ENCODE peak calls at places on chromosomes 1 and 21, in five cellular contexts. One of them, this sample, is unnamed.

GRCh38 chr21:23950344-23950743 is 1656.9 kb downstream of the MRPL39 start:
- DNase-seq in neuronal stem cell: no peak
- DNase-seq in trophoblast cell: no peak
- DNase-seq in H1: no peak
- DNase-seq in H9: no peak
- DNase-seq in this sample: no peak

GRCh38 chr1:46580140-46580903 is 23.7 kb downstream of the MKNK1 start:
- DNase-seq in trophoblast cell: no peak
- DNase-seq in H9: no peak
- DNase-seq in neuronal stem cell: no peak
- DNase-seq in H1: no peak
- DNase-seq in this sample: no peak

GRCh38 chr21:44872266-44872567 is 1.3 kb downstream of the PTTG1IP start:
- DNase-seq in H1: no peak
- DNase-seq in trophoblast cell: no peak
- DNase-seq in neuronal stem cell: no peak
- DNase-seq in H9: no peak
- DNase-seq in this sample: no peak

GRCh38 chr1:160125761-160126160 is 10.2 kb downstream of the ATP1A2 start:
- DNase-seq in H1: no peak
- DNase-seq in H9: no peak
- DNase-seq in neuronal stem cell: no peak
- DNase-seq in trophoblast cell: no peak
- DNase-seq in this sample: peak

GRCh38 chr1:41418868-41419583 is 57.8 kb downstream of the FOXO6 start:
- DNase-seq in trophoblast cell: peak
- DNase-seq in neuronal stem cell: no peak
- DNase-seq in H9: peak
- DNase-seq in H1: no peak
- DNase-seq in this sample: peak

GRCh38 chr1:192518700-192519099 is 56.9 kb upstream of the RGS1 start:
- DNase-seq in H1: no peak
- DNase-seq in trophoblast cell: no peak
- DNase-seq in H9: no peak
- DNase-seq in neuronal stem cell: no peak
- DNase-seq in this sample: no peak

GRCh38 chr1:186974774-186975181 is 146.0 kb downstream of the PLA2G4A start:
- DNase-seq in H9: no peak
- DNase-seq in trophoblast cell: no peak
- DNase-seq in H1: no peak
- DNase-seq in neuronal stem cell: no peak
- DNase-seq in this sample: peak

GRCh38 chr1:215767761-215768160 is 200.7 kb downstream of the KCTD3 start:
- DNase-seq in neuronal stem cell: no peak
- DNase-seq in H1: no peak
- DNase-seq in trophoblast cell: no peak
- DNase-seq in H9: no peak
- DNase-seq in this sample: no peak

GRCh38 chr1:31694069-31694909 is 9.5 kb downstream of the COL16A1 start:
- DNase-seq in H9: no peak
- DNase-seq in trophoblast cell: no peak
- DNase-seq in H1: no peak
- DNase-seq in neuronal stem cell: no peak
- DNase-seq in this sample: no peak

GRCh38 chr21:39182484-39183271 is 573 bp downstream of the PSMG1 start:
- DNase-seq in neuronal stem cell: no peak
- DNase-seq in H9: no peak
- DNase-seq in trophoblast cell: peak
- DNase-seq in H1: no peak
- DNase-seq in this sample: peak

GRCh38 chr1:114156538-114157274 is 3.0 kb upstream of the SYT6 start:
- DNase-seq in H1: no peak
- DNase-seq in H9: no peak
- DNase-seq in neuronal stem cell: no peak
- DNase-seq in trophoblast cell: no peak
- DNase-seq in this sample: no peak

GRCh38 chr1:12316331-12316730 is 86.5 kb downstream of the VPS13D start:
- DNase-seq in neuronal stem cell: no peak
- DNase-seq in H1: no peak
- DNase-seq in trophoblast cell: no peak
- DNase-seq in H9: no peak
- DNase-seq in this sample: no peak

GRCh38 chr21:32073593-32073992 is 200.8 kb downstream of the HUNK start:
- DNase-seq in H9: no peak
- DNase-seq in H1: no peak
- DNase-seq in trophoblast cell: no peak
- DNase-seq in neuronal stem cell: no peak
- DNase-seq in this sample: no peak

GRCh38 chr1:29698033-29698432 is 461.7 kb downstream of the PTPRU start:
- DNase-seq in H9: peak
- DNase-seq in neuronal stem cell: peak
- DNase-seq in trophoblast cell: no peak
- DNase-seq in H1: peak
- DNase-seq in this sample: peak

GRCh38 chr1:196355206-196355786 is 252.9 kb downstream of the KCNT2 start:
- DNase-seq in H1: no peak
- DNase-seq in H9: no peak
- DNase-seq in neuronal stem cell: no peak
- DNase-seq in trophoblast cell: no peak
- DNase-seq in this sample: peak

GRCh38 chr1:13619909-13620308 is 36.3 kb downstream of the PDPN start:
- DNase-seq in neuronal stem cell: no peak
- DNase-seq in H1: no peak
- DNase-seq in trophoblast cell: peak
- DNase-seq in H9: no peak
- DNase-seq in this sample: peak

GRCh38 chr1:6622396-6623152 is 2.1 kb upstream of the THAP3 start:
- DNase-seq in trophoblast cell: peak
- DNase-seq in neuronal stem cell: no peak
- DNase-seq in H9: no peak
- DNase-seq in H1: no peak
- DNase-seq in this sample: no peak

GRCh38 chr21:35222541-35222941 is 173.4 kb upstream of the RUNX1 start:
- DNase-seq in neuronal stem cell: no peak
- DNase-seq in H1: no peak
- DNase-seq in trophoblast cell: no peak
- DNase-seq in H9: no peak
- DNase-seq in this sample: no peak

GRCh38 chr1:32782086-32782485 is 35.1 kb downstream of the YARS1 start:
- DNase-seq in H9: no peak
- DNase-seq in neuronal stem cell: no peak
- DNase-seq in trophoblast cell: no peak
- DNase-seq in H1: no peak
- DNase-seq in this sample: no peak

GRCh38 chr1:19708558-19708957 is 43.9 kb downstream of the HTR6 start:
- DNase-seq in H9: no peak
- DNase-seq in trophoblast cell: no peak
- DNase-seq in neuronal stem cell: no peak
- DNase-seq in H1: no peak
- DNase-seq in this sample: no peak

GRCh38 chr1:224201853-224202252 is 18.8 kb downstream of the DEGS1 start:
- DNase-seq in H1: no peak
- DNase-seq in H9: no peak
- DNase-seq in trophoblast cell: no peak
- DNase-seq in neuronal stem cell: no peak
- DNase-seq in this sample: no peak

GRCh38 chr1:111938536-111938935 is 50.9 kb downstream of the KCND3 start:
- DNase-seq in neuronal stem cell: no peak
- DNase-seq in H9: no peak
- DNase-seq in trophoblast cell: no peak
- DNase-seq in H1: no peak
- DNase-seq in this sample: no peak

GRCh38 chr1:40784141-40784770 is 669 bp downstream of the KCNQ4 start:
- DNase-seq in neuronal stem cell: peak
- DNase-seq in trophoblast cell: no peak
- DNase-seq in H9: no peak
- DNase-seq in H1: peak
- DNase-seq in this sample: no peak

GRCh38 chr1:46735708-46736324 is 16.9 kb upstream of the EFCAB14 start:
- DNase-seq in H9: peak
- DNase-seq in H1: peak
- DNase-seq in neuronal stem cell: peak
- DNase-seq in trophoblast cell: no peak
- DNase-seq in this sample: peak

GRCh38 chr1:59133997-59134396 is 162.9 kb upstream of the FGGY start:
- DNase-seq in H9: no peak
- DNase-seq in trophoblast cell: no peak
- DNase-seq in neuronal stem cell: no peak
- DNase-seq in H1: no peak
- DNase-seq in this sample: no peak

GRCh38 chr1:203465943-203466342 is 9.7 kb upstream of the PRELP start:
- DNase-seq in H1: no peak
- DNase-seq in neuronal stem cell: no peak
- DNase-seq in H9: no peak
- DNase-seq in trophoblast cell: no peak
- DNase-seq in this sample: no peak

GRCh38 chr1:25566186-25566729 is 22.9 kb downstream of the LDLRAP1 start:
- DNase-seq in H1: no peak
- DNase-seq in trophoblast cell: no peak
- DNase-seq in H9: no peak
- DNase-seq in neuronal stem cell: no peak
- DNase-seq in this sample: no peak
- H2BK5ac ChIP-seq in H1: no peak
- H2BK5ac ChIP-seq in trophoblast cell: no peak
- H2BK5ac ChIP-seq in H9: no peak
- H2BK5ac ChIP-seq in neuronal stem cell: no peak
- H2BK5ac ChIP-seq in this sample: no peak

GRCh38 chr1:231663211-231663792 is 36.7 kb downstream of the DISC1 start:
- DNase-seq in H1: no peak
- DNase-seq in H9: no peak
- DNase-seq in trophoblast cell: no peak
- DNase-seq in neuronal stem cell: no peak
- DNase-seq in this sample: peak

GRCh38 chr1:231667883-231668506 is 41.4 kb downstream of the DISC1 start:
- DNase-seq in H1: no peak
- DNase-seq in neuronal stem cell: no peak
- DNase-seq in H9: no peak
- DNase-seq in trophoblast cell: no peak
- DNase-seq in this sample: no peak

GRCh38 chr1:231666220-231666956 is 39.8 kb downstream of the DISC1 start:
- DNase-seq in neuronal stem cell: no peak
- DNase-seq in H9: no peak
- DNase-seq in trophoblast cell: no peak
- DNase-seq in H1: no peak
- DNase-seq in this sample: no peak

GRCh38 chr1:231666957-231667601 is 40.5 kb downstream of the DISC1 start:
- DNase-seq in neuronal stem cell: no peak
- DNase-seq in H1: no peak
- DNase-seq in H9: no peak
- DNase-seq in trophoblast cell: no peak
- DNase-seq in this sample: no peak

DNA sequence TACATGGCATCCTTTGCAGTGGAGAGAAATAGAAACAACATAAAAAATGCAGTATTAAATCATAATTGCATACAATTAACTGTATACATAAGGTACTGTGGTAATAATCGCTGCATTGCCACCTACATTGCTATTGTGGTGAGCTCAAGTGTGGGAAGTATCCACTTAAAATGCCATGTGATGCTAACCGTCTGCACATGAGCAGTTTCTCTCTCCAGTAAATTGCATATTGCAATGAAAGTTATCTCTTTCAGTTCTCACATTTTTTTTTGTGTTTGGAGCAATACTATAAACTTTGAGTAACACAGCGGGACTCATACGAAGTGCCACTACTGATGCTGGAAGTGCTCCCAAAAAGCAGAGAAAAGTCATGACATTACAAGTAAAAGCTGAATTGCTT is 38.5 kb downstream of the DISC1 start:
- DNase-seq in H1: no peak
- DNase-seq in neuronal stem cell: no peak
- DNase-seq in trophoblast cell: no peak
- DNase-seq in H9: no peak
- DNase-seq in this sample: peak
- H2BK12ac ChIP-seq in H1: no peak
- H2BK12ac ChIP-seq in neuronal stem cell: no peak
- H2BK12ac ChIP-seq in trophoblast cell: no peak
- H2BK12ac ChIP-seq in H9: no peak
- H2BK12ac ChIP-seq in this sample: no peak

GRCh38 chr1:212286437-212287131 is 1.4 kb downstream of the PPP2R5A start:
- DNase-seq in H9: no peak
- DNase-seq in H1: no peak
- DNase-seq in neuronal stem cell: no peak
- DNase-seq in trophoblast cell: no peak
- DNase-seq in this sample: peak
- H3K4me2 ChIP-seq in H9: peak
- H3K4me2 ChIP-seq in H1: peak
- H3K4me2 ChIP-seq in neuronal stem cell: peak
- H3K4me2 ChIP-seq in trophoblast cell: peak
- H3K4me2 ChIP-seq in this sample: peak

GRCh38 chr1:167720965-167721616 is 691 bp upstream of the MPZL1 start:
- DNase-seq in neuronal stem cell: peak
- DNase-seq in H1: no peak
- DNase-seq in trophoblast cell: no peak
- DNase-seq in H9: no peak
- DNase-seq in this sample: peak

GRCh38 chr1:167722870-167723251 is 1.1 kb downstream of the MPZL1 start:
- DNase-seq in neuronal stem cell: no peak
- DNase-seq in H9: no peak
- DNase-seq in H1: no peak
- DNase-seq in trophoblast cell: no peak
- DNase-seq in this sample: no peak

GRCh38 chr1:167723707-167724323 is 2.0 kb downstream of the MPZL1 start:
- DNase-seq in H9: no peak
- DNase-seq in neuronal stem cell: no peak
- DNase-seq in H1: no peak
- DNase-seq in trophoblast cell: no peak
- DNase-seq in this sample: no peak

GRCh38 chr1:167721617-167722151 is at the start of gene MPZL1:
- DNase-seq in H1: peak
- DNase-seq in neuronal stem cell: peak
- DNase-seq in H9: peak
- DNase-seq in trophoblast cell: peak
- DNase-seq in this sample: peak

DNA sequence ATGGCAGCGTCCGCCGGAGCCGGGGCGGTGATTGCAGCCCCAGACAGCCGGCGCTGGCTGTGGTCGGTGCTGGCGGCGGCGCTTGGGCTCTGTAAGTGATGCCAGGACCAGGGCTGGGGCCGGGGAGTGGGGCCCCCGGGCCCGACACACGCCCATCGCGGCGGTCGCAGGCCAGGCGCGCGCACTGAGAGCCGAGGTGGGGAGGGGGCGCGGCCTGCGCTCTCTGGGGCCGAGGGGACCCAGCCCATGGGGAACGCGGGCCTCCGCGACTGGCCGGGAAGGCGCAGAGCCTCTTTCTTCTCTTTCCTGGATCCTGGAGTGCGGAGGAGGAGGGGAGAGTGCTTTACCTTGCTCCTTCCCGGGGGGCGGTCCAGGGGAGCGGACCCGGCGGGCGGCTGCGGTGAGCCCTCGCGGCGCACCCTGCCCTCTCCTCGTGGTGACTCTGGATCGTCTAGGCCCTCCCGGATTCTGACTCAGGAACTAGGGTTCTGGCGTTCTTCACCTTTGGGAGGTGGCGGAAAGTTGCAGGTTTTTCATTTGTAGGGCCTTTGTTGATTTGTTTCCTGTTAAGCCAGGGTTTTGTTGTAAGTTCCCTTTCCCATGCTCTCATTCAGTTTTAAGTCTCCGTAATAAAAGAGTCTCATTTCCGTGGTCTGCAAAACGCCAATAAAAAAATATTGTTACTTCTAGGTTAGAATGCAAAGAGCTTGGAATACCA is 529 bp downstream of the MPZL1 start:
- DNase-seq in H1: no peak
- DNase-seq in neuronal stem cell: peak
- DNase-seq in H9: peak
- DNase-seq in trophoblast cell: no peak
- DNase-seq in this sample: peak
- H2BK5ac ChIP-seq in H1: no peak
- H2BK5ac ChIP-seq in neuronal stem cell: peak
- H2BK5ac ChIP-seq in H9: no peak
- H2BK5ac ChIP-seq in trophoblast cell: peak
- H2BK5ac ChIP-seq in this sample: peak